ENCODE peak calls at places on chromosomes 7 and 10, in four cellular contexts. One of them, this sample, is unnamed.
A peak's percentile ranks its signal among the peaks of the same experiment; 100 is the strongest.

GRCh38 chr10:45373003-45373782 is 823 bp upstream of the ALOX5 start:
- DNase-seq in A549: no peak
- DNase-seq in HepG2: no peak
- DNase-seq in K562: peak; percentile 53
- DNase-seq in this sample: no peak

GRCh38 chr7:141045842-141046630 is 27.8 kb upstream of the TMEM178B start:
- DNase-seq in A549: no peak
- DNase-seq in HepG2: no peak
- DNase-seq in K562: no peak
- DNase-seq in this sample: no peak

GRCh38 chr7:41779918-41780317 is 77.0 kb upstream of the INHBA start:
- DNase-seq in A549: no peak
- DNase-seq in HepG2: no peak
- DNase-seq in K562: no peak
- DNase-seq in this sample: peak; percentile 4

GRCh38 chr10:5592070-5592469 is 67.3 kb downstream of the CALML3 start:
- DNase-seq in A549: no peak
- DNase-seq in HepG2: no peak
- DNase-seq in K562: no peak
- DNase-seq in this sample: no peak

GRCh38 chr10:101346177-101346576 is 7.8 kb upstream of the BTRC start:
- DNase-seq in A549: no peak
- DNase-seq in HepG2: no peak
- DNase-seq in K562: no peak
- DNase-seq in this sample: no peak

GRCh38 chr10:87842776-87843497 is 20.4 kb downstream of the KLLN start:
- DNase-seq in A549: peak; percentile 60
- DNase-seq in HepG2: peak; percentile 60
- DNase-seq in K562: no peak
- DNase-seq in this sample: no peak

GRCh38 chr10:8462565-8462964 is 408.1 kb downstream of the GATA3 start:
- DNase-seq in A549: no peak
- DNase-seq in HepG2: no peak
- DNase-seq in K562: no peak
- DNase-seq in this sample: no peak

GRCh38 chr10:118908487-118909280 is 120.8 kb upstream of the NANOS1 start:
- DNase-seq in A549: no peak
- DNase-seq in HepG2: no peak
- DNase-seq in K562: no peak
- DNase-seq in this sample: no peak

GRCh38 chr10:46255696-46256355 is 31.0 kb upstream of the ANTXRL start:
- DNase-seq in A549: peak; percentile 75
- DNase-seq in HepG2: peak; percentile 43
- DNase-seq in K562: peak; percentile 75
- DNase-seq in this sample: no peak

GRCh38 chr7:36287371-36288241 is 102.1 kb upstream of the ANLN start:
- DNase-seq in A549: peak; percentile 57
- DNase-seq in HepG2: peak; percentile 91
- DNase-seq in K562: no peak
- DNase-seq in this sample: no peak

GRCh38 chr7:118214051-118214832 is 10.3 kb upstream of the ANKRD7 start:
- DNase-seq in A549: peak; percentile 80
- DNase-seq in HepG2: no peak
- DNase-seq in K562: no peak
- DNase-seq in this sample: peak; percentile 33

GRCh38 chr10:23174075-23174973 is 17.8 kb upstream of the PTF1A start:
- DNase-seq in A549: no peak
- DNase-seq in HepG2: no peak
- DNase-seq in K562: no peak
- DNase-seq in this sample: no peak

GRCh38 chr10:126924915-126925300 is 19.7 kb downstream of the DOCK1 start:
- DNase-seq in A549: no peak
- DNase-seq in HepG2: no peak
- DNase-seq in K562: no peak
- DNase-seq in this sample: no peak

GRCh38 chr10:82288461-82288881 is 413.5 kb downstream of the NRG3 start:
- DNase-seq in A549: peak; percentile 14
- DNase-seq in HepG2: no peak
- DNase-seq in K562: no peak
- DNase-seq in this sample: no peak

GRCh38 chr10:24680647-24681475 is 42.8 kb downstream of the ARHGAP21 start:
- DNase-seq in A549: no peak
- DNase-seq in HepG2: peak; percentile 88
- DNase-seq in K562: no peak
- DNase-seq in this sample: no peak

GRCh38 chr7:37247881-37248280 is 200.8 kb downstream of the ELMO1 start:
- DNase-seq in A549: peak; percentile 13
- DNase-seq in HepG2: no peak
- DNase-seq in K562: no peak
- DNase-seq in this sample: no peak

GRCh38 chr7:14199336-14199735 is 209.9 kb upstream of the ETV1 start:
- DNase-seq in A549: no peak
- DNase-seq in HepG2: no peak
- DNase-seq in K562: no peak
- DNase-seq in this sample: no peak

GRCh38 chr10:128324058-128324457 is 197.8 kb upstream of the MKI67 start:
- DNase-seq in A549: peak; percentile 14
- DNase-seq in HepG2: peak; percentile 18
- DNase-seq in K562: peak; percentile 30
- DNase-seq in this sample: no peak

GRCh38 chr10:72328045-72328828 is 26.5 kb downstream of the DNAJB12 start:
- DNase-seq in A549: peak; percentile 85
- DNase-seq in HepG2: peak; percentile 71
- DNase-seq in K562: peak; percentile 74
- DNase-seq in this sample: no peak

GRCh38 chr7:151010307-151011096 is 13.8 kb downstream of the ATG9B start:
- DNase-seq in A549: no peak
- DNase-seq in HepG2: no peak
- DNase-seq in K562: peak; percentile 69
- DNase-seq in this sample: no peak

GRCh38 chr10:121243003-121243898 is 355.0 kb downstream of the FGFR2 start:
- DNase-seq in A549: no peak
- DNase-seq in HepG2: no peak
- DNase-seq in K562: no peak
- DNase-seq in this sample: no peak

GRCh38 chr10:75512534-75512933 is 81.1 kb downstream of the LRMDA start:
- DNase-seq in A549: no peak
- DNase-seq in HepG2: no peak
- DNase-seq in K562: no peak
- DNase-seq in this sample: no peak

GRCh38 chr10:21961847-21962246 is 41.7 kb downstream of the DNAJC1 start:
- DNase-seq in A549: no peak
- DNase-seq in HepG2: no peak
- DNase-seq in K562: peak; percentile 38
- DNase-seq in this sample: no peak

GRCh38 chr7:85829817-85830432 is 643.1 kb upstream of the SEMA3D start:
- DNase-seq in A549: peak; percentile 27
- DNase-seq in HepG2: no peak
- DNase-seq in K562: no peak
- DNase-seq in this sample: no peak

GRCh38 chr10:36393800-36394199 is 731.6 kb upstream of the ANKRD30A start:
- DNase-seq in A549: peak; percentile 11
- DNase-seq in HepG2: no peak
- DNase-seq in K562: no peak
- DNase-seq in this sample: no peak

GRCh38 chr7:44402401-44403096 is 77.2 kb upstream of the CAMK2B start:
- DNase-seq in A549: no peak
- DNase-seq in HepG2: no peak
- DNase-seq in K562: no peak
- DNase-seq in this sample: no peak

GRCh38 chr10:109875151-109875568 is 48.2 kb downstream of the XPNPEP1 start:
- DNase-seq in A549: no peak
- DNase-seq in HepG2: no peak
- DNase-seq in K562: no peak
- DNase-seq in this sample: no peak

GRCh38 chr7:156456032-156456431 is 184.5 kb upstream of the RNF32 start:
- DNase-seq in A549: no peak
- DNase-seq in HepG2: no peak
- DNase-seq in K562: no peak
- DNase-seq in this sample: no peak

GRCh38 chr10:43250925-43251663 is 15.8 kb downstream of the RASGEF1A start:
- DNase-seq in A549: no peak
- DNase-seq in HepG2: no peak
- DNase-seq in K562: no peak
- DNase-seq in this sample: no peak

GRCh38 chr10:79226391-79227245 is 120.7 kb upstream of the PPIF start:
- DNase-seq in A549: no peak
- DNase-seq in HepG2: no peak
- DNase-seq in K562: no peak
- DNase-seq in this sample: no peak

GRCh38 chr7:139566075-139566474 is 42.6 kb downstream of the CLEC2L start:
- DNase-seq in A549: no peak
- DNase-seq in HepG2: no peak
- DNase-seq in K562: no peak
- DNase-seq in this sample: no peak

GRCh38 chr10:13939391-13939790 is 352.6 kb downstream of the PRPF18 start:
- DNase-seq in A549: no peak
- DNase-seq in HepG2: no peak
- DNase-seq in K562: no peak
- DNase-seq in this sample: no peak

GRCh38 chr10:31926154-31926553 is 2.5 kb downstream of the ARHGAP12 start:
- DNase-seq in A549: no peak
- DNase-seq in HepG2: no peak
- DNase-seq in K562: no peak
- DNase-seq in this sample: no peak

GRCh38 chr10:31924833-31925232 is 3.8 kb downstream of the ARHGAP12 start:
- DNase-seq in A549: no peak
- DNase-seq in HepG2: no peak
- DNase-seq in K562: no peak
- DNase-seq in this sample: no peak

GRCh38 chr10:31928531-31929259 is at the start of gene ARHGAP12:
- DNase-seq in A549: peak; percentile 89
- DNase-seq in HepG2: peak; percentile 74
- DNase-seq in K562: peak; percentile 88
- DNase-seq in this sample: no peak

GRCh38 chr10:31927597-31928530 is 767 bp downstream of the ARHGAP12 start:
- DNase-seq in A549: peak; percentile 77
- DNase-seq in HepG2: peak; percentile 74
- DNase-seq in K562: peak; percentile 57
- DNase-seq in this sample: no peak

DNA sequence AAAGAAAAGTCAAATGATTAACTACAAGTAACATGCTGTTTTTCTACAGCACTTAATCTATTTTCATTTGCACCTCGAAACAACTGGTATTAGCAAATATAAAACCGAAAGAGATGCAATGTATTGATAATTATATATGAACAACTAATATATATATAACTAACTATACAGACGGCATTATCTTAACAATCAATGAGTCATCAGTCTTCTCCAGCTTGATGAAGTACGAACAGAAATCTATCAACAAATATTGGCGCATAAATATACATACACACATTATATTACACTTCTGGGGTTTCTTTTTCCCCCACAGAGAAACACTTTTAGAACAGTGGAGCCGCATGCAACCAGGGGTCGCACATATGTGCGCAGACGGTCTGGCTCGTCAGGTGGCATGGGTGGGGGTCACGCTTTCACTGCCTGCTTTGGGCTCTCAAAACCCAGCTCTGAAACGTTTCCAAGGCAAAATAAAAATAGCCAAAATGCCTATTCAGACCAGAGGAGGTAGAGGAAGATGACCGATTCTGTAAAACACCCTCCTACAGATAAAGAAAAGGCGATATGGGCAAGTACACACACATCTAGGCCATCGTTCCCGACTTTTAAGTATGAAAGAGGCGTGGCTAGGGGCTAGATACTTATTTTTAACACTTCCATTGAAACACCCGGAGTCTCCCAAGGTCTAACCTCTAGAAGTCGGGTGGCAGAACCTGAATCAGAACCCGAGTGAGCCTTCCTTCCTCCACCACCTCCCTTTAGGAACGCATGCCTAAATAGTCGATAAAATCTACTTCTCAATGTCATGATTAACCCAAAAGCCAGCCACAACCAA is 1.6 kb downstream of the ARHGAP12 start:
- DNase-seq in A549: peak; percentile 38
- DNase-seq in HepG2: no peak
- DNase-seq in K562: no peak
- DNase-seq in this sample: no peak
- TF ChIP-seq JUNB in A549: no peak
- TF ChIP-seq JUNB in HepG2: no peak
- TF ChIP-seq JUNB in K562: no peak
- TF ChIP-seq JUNB in this sample: no peak

GRCh38 chr10:67612577-67613537 is 83.1 kb downstream of the CTNNA3 start:
- DNase-seq in A549: no peak
- DNase-seq in HepG2: no peak
- DNase-seq in K562: no peak
- DNase-seq in this sample: peak; percentile 59
- TF ChIP-seq HDAC2 in A549: no peak
- TF ChIP-seq HDAC2 in HepG2: no peak
- TF ChIP-seq HDAC2 in K562: no peak
- TF ChIP-seq HDAC2 in this sample: no peak

DNA sequence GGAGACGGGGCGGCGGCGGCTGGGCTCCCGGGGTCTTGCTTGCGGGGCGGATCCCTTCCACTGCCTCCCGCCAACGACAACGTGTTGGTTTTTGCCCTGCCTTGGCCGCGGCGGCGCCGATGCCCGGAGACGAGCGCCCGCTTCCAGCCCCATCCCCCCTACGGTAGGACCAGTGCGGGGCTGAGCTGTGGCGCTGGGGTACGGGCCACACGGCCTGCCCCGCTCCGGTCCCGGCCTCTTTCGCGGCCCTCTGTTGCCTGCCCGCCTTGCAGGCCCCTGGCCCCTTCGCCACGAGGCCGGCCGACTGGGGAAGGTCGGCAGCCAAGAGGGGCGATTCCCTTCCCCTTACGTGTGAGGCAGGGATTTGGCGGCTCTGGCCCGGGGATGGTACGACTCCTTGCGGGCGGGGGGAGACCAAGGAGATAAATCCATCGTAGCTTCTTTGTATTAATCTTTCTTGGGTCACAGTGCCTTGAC is 488 bp downstream of the EIF4H start:
- DNase-seq in A549: peak; percentile 45
- DNase-seq in HepG2: peak; percentile 30
- DNase-seq in K562: no peak
- DNase-seq in this sample: no peak
- TF ChIP-seq JUNB in A549: no peak
- TF ChIP-seq JUNB in HepG2: no peak
- TF ChIP-seq JUNB in K562: no peak
- TF ChIP-seq JUNB in this sample: no peak

DNA sequence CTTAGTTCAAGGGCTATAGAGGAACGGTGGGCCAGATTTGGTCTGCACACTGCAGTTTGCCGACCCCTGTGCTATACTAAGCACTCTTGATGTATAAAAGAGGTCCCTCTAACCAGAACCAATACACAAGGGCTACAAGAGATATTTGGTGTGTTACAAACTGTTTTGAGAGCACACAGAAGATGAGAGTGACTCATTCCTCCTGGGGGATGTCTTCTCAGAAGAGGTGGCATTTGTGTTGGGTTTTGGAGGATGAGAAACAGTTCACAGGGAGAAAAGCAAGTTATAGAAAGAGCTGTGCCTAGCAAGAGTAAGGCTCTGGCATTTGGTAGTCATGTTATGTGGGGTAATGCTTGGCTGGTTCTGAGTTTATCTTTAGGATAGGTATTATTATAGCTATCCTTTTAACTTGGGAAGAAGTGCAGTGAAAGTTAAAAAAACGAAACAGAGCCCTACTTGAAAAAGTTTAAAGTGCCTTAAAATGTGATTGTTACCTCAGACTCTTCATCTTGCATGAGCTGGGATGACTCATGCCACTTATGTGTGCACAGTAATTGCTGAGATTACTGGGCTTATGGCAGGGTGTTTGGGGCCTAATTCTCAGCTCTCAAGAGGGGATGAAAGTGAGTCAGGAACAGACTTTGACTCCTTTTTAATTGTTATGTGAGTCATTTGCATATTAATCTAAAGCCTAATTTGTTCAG is 160.3 kb downstream of the KIF20B start:
- DNase-seq in A549: no peak
- DNase-seq in HepG2: no peak
- DNase-seq in K562: no peak
- DNase-seq in this sample: no peak
- TF ChIP-seq HDAC2 in A549: no peak
- TF ChIP-seq HDAC2 in HepG2: no peak
- TF ChIP-seq HDAC2 in K562: no peak
- TF ChIP-seq HDAC2 in this sample: no peak

This sample was measured in GM12878.